ENCODE peak calls at places on chromosomes 13 and 19, in four cellular contexts. B, D, C and U are unnamed samples.

GRCh38 chr19:37778613-37779138 is 710 bp downstream of the ZNF573 start:
- DNase-seq in B (peak), D (no peak), C (no peak), U (no peak)

GRCh38 chr13:65631078-65631477 is 1599.1 kb downstream of the PCDH9 start:
- DNase-seq in B (no peak), D (no peak), C (no peak), U (no peak)

GRCh38 chr19:33747273-33747672 is 49.4 kb upstream of the KCTD15 start:
- DNase-seq in B (no peak), D (no peak), C (no peak), U (no peak)

GRCh38 chr19:3426433-3426832 is 53.9 kb downstream of the SMIM24 start:
- DNase-seq in B (no peak), D (no peak), C (no peak), U (no peak)

GRCh38 chr19:17627161-17627560 is 61.0 kb downstream of the UNC13A start:
- DNase-seq in B (no peak), D (no peak), C (no peak), U (no peak)

GRCh38 chr13:37417042-37417441 is 181.5 kb downstream of the POSTN start:
- DNase-seq in B (no peak), D (no peak), C (no peak), U (no peak)

GRCh38 chr13:39402221-39402620 is 200.8 kb downstream of the LHFPL6 start:
- DNase-seq in B (no peak), D (no peak), C (no peak), U (no peak)

GRCh38 chr13:47146136-47146535 is 249.3 kb upstream of the HTR2A start:
- DNase-seq in B (no peak), D (no peak), C (no peak), U (no peak)

GRCh38 chr13:72920097-72920496 is 138.2 kb downstream of the PIBF1 start:
- DNase-seq in B (no peak), D (peak), C (no peak), U (no peak)

GRCh38 chr13:31773538-31773937 is 34.2 kb downstream of the RXFP2 start:
- DNase-seq in B (no peak), D (no peak), C (no peak), U (no peak)

GRCh38 chr19:1245884-1246816 is 2.2 kb upstream of the MIDN start:
- DNase-seq in B (peak), D (peak), C (no peak), U (no peak)

GRCh38 chr19:2116507-2116906 is 19.8 kb downstream of the IZUMO4 start:
- DNase-seq in B (no peak), D (no peak), C (no peak), U (peak)

GRCh38 chr13:53783466-53783865 is 754.9 kb downstream of the OLFM4 start:
- DNase-seq in B (no peak), D (no peak), C (no peak), U (no peak)

GRCh38 chr13:104315606-104316005 is 1249.4 kb upstream of the SLC10A2 start:
- DNase-seq in B (no peak), D (no peak), C (no peak), U (no peak)

GRCh38 chr19:19661675-19662251 is 1.7 kb downstream of the ATP13A1 start:
- DNase-seq in B (no peak), D (no peak), C (no peak), U (no peak)

GRCh38 chr19:6890421-6890913 is 3.1 kb downstream of the ADGRE1 start:
- DNase-seq in B (no peak), D (no peak), C (no peak), U (no peak)

GRCh38 chr13:96817336-96817941 is 176.8 kb downstream of the OXGR1 start:
- DNase-seq in B (peak), D (no peak), C (no peak), U (no peak)

GRCh38 chr13:43786766-43787517 is at the start of gene ENOX1:
- DNase-seq in B (peak), D (peak), C (peak), U (peak)

GRCh38 chr13:85798999-85799646 is at the start of gene SLITRK6:
- DNase-seq in B (peak), D (no peak), C (peak), U (no peak)

GRCh38 chr19:1668339-1669123 is 16.1 kb upstream of the TCF3 start:
- DNase-seq in B (peak), D (no peak), C (no peak), U (no peak)

GRCh38 chr19:6736169-6736916 is 1.0 kb downstream of the GPR108 start:
- DNase-seq in B (peak), D (peak), C (peak), U (peak)

GRCh38 chr19:14114854-14115253 is 2.7 kb downstream of the PRKACA start:
- DNase-seq in B (peak), D (no peak), C (no peak), U (peak)

GRCh38 chr19:14674764-14675163 is at the start of gene ADGRE3:
- DNase-seq in B (no peak), D (no peak), C (no peak), U (no peak)

GRCh38 chr13:113452942-113453901 is at the start of gene ADPRHL1:
- DNase-seq in B (peak), D (peak), C (no peak), U (no peak)

GRCh38 chr13:26784704-26785639 is 24.4 kb upstream of the GPR12 start:
- DNase-seq in B (no peak), D (no peak), C (no peak), U (peak)

GRCh38 chr19:28292822-28293500 is 920.0 kb downstream of the UQCRFS1 start:
- DNase-seq in B (peak), D (no peak), C (no peak), U (no peak)

GRCh38 chr13:81133066-81133465 is 792.1 kb upstream of the SPRY2 start:
- DNase-seq in B (no peak), D (no peak), C (no peak), U (no peak)

GRCh38 chr13:109737606-109738005 is 48.8 kb downstream of the IRS2 start:
- DNase-seq in B (peak), D (no peak), C (no peak), U (no peak)

GRCh38 chr13:50357586-50358118 is 342.4 kb downstream of the KCNRG start:
- DNase-seq in B (no peak), D (peak), C (no peak), U (no peak)

GRCh38 chr13:112203614-112204013 is 136.7 kb downstream of the SOX1 start:
- DNase-seq in B (no peak), D (no peak), C (no peak), U (no peak)

GRCh38 chr19:42284641-42285341 is 15.7 kb downstream of the CIC start:
- DNase-seq in B (peak), D (no peak), C (no peak), U (peak)